ENCODE peak calls at places on chromosomes 16 and 17, in ten cellular contexts. Z is naive thymus-derived CD8-positive, alpha-beta T cell; E is HT1080; X is head of caudate nucleus; W is CD8-positive, alpha-beta memory T cell; H is NCI-H1417; D is NCI-H69; K is mucosa of gallbladder; A is lung microvascular endothelial cell; M is GM13976. C is an unnamed sample.

GRCh38 chr17:14731591-14731990 is 430.7 kb downstream of the HS3ST3B1 start:
- DNase-seq in A (no peak), Z (no peak), M (no peak), D (no peak), X (no peak), K (no peak), E (no peak), W (no peak), H (no peak), C (no peak)

GRCh38 chr16:30997887-30998711 is 12.3 kb downstream of the STX1B start:
- DNase-seq in H (no peak), D (peak), X (no peak), W (no peak), M (no peak), A (no peak), Z (no peak), K (no peak), E (peak), C (no peak)

GRCh38 chr17:35376245-35376644 is 2.8 kb upstream of the SLFN11 start:
- DNase-seq in X (no peak), M (no peak), A (no peak), W (no peak), K (no peak), H (peak), Z (no peak), D (no peak), E (peak), C (no peak)

GRCh38 chr17:17476865-17477467 is at the start of gene MED9:
- DNase-seq in E (peak), M (peak), Z (peak), X (peak), K (peak), W (peak), A (peak), D (peak), H (peak), C (peak)

GRCh38 chr17:79950306-79950705 is 85.4 kb downstream of the TBC1D16 start:
- DNase-seq in M (no peak), W (no peak), H (no peak), Z (no peak), X (peak), K (no peak), A (no peak), D (no peak), E (no peak), C (no peak)

GRCh38 chr17:34736611-34737010 is 157.2 kb downstream of the TMEM132E start:
- DNase-seq in W (no peak), K (no peak), H (no peak), A (no peak), Z (no peak), X (no peak), D (peak), M (no peak), E (no peak), C (no peak)

GRCh38 chr16:82700541-82701240 is 73.9 kb downstream of the CDH13 start:
- DNase-seq in D (no peak), H (no peak), E (peak), A (peak), K (no peak), X (no peak), Z (no peak), W (no peak), M (peak), C (no peak)

GRCh38 chr17:28878981-28879380 is 18.6 kb downstream of the FLOT2 start:
- DNase-seq in E (no peak), M (peak), K (no peak), X (no peak), A (peak), Z (no peak), H (peak), D (peak), W (no peak), C (no peak)

GRCh38 chr16:24204150-24204665 is 51.9 kb upstream of the CACNG3 start:
- DNase-seq in M (no peak), K (no peak), W (no peak), E (no peak), X (no peak), D (peak), A (no peak), Z (no peak), H (no peak), C (no peak)

GRCh38 chr17:751269-752001 is 629 bp downstream of the GEMIN4 start:
- DNase-seq in X (peak), M (peak), K (peak), W (no peak), E (no peak), D (peak), Z (peak), H (peak), A (peak), C (peak)

GRCh38 chr17:40461774-40462342 is 18.6 kb downstream of the IGFBP4 start:
- DNase-seq in H (no peak), Z (no peak), K (no peak), X (no peak), D (no peak), W (no peak), M (no peak), E (no peak), A (no peak), C (no peak)

GRCh38 chr17:19370493-19370960 is 7.8 kb upstream of the MAPK7 start:
- DNase-seq in A (peak), H (no peak), K (no peak), W (no peak), E (peak), D (peak), X (no peak), Z (no peak), M (peak), C (no peak)

C was measured in cerebellum.